ENCODE peak calls at places on chromosomes 7 and 10, in five cellular contexts. One of them, this sample, is unnamed.

GRCh38 chr10:60976687-60977086 is 32.7 kb upstream of the RHOBTB1 start:
- DNase-seq in H9: no peak
- DNase-seq in lower lobe of right lung: no peak
- DNase-seq in kidney: no peak
- DNase-seq in body of pancreas: no peak
- DNase-seq in this sample: no peak

GRCh38 chr7:128899392-128899791 is 11.1 kb downstream of the KCP start:
- DNase-seq in H9: no peak
- DNase-seq in lower lobe of right lung: no peak
- DNase-seq in kidney: no peak
- DNase-seq in body of pancreas: no peak
- DNase-seq in this sample: no peak

GRCh38 chr7:135177021-135177696 is 6.7 kb upstream of the CYREN start:
- DNase-seq in H9: peak; percentile 56
- DNase-seq in lower lobe of right lung: no peak
- DNase-seq in kidney: no peak
- DNase-seq in body of pancreas: no peak
- DNase-seq in this sample: no peak

GRCh38 chr10:32084484-32084883 is 28.3 kb upstream of the KIF5B start:
- DNase-seq in H9: no peak
- DNase-seq in lower lobe of right lung: no peak
- DNase-seq in kidney: no peak
- DNase-seq in body of pancreas: no peak
- DNase-seq in this sample: no peak

GRCh38 chr10:69657417-69657816 is 27.4 kb downstream of the FAM241B start:
- DNase-seq in H9: no peak
- DNase-seq in lower lobe of right lung: peak; percentile 19
- DNase-seq in kidney: peak; percentile 36
- DNase-seq in body of pancreas: no peak
- DNase-seq in this sample: no peak

GRCh38 chr10:74406006-74406405 is 255.0 kb downstream of the ADK start:
- DNase-seq in H9: no peak
- DNase-seq in lower lobe of right lung: no peak
- DNase-seq in kidney: no peak
- DNase-seq in body of pancreas: no peak
- DNase-seq in this sample: no peak

GRCh38 chr7:101308245-101309085 is 13.1 kb downstream of the IFT22 start:
- DNase-seq in H9: peak; percentile 91
- DNase-seq in lower lobe of right lung: peak; percentile 86
- DNase-seq in kidney: peak; percentile 88
- DNase-seq in body of pancreas: peak; percentile 94
- DNase-seq in this sample: peak; percentile 86

GRCh38 chr10:131520206-131520605 is 208.7 kb upstream of the TCERG1L start:
- DNase-seq in H9: no peak
- DNase-seq in lower lobe of right lung: no peak
- DNase-seq in kidney: no peak
- DNase-seq in body of pancreas: no peak
- DNase-seq in this sample: no peak

GRCh38 chr7:27179503-27180430 is 5.3 kb downstream of the HOXA11 start:
- DNase-seq in H9: peak; percentile 83
- DNase-seq in lower lobe of right lung: peak; percentile 76
- DNase-seq in kidney: peak; percentile 93
- DNase-seq in body of pancreas: peak; percentile 55
- DNase-seq in this sample: peak; percentile 90

GRCh38 chr7:43248961-43249807 is 136.7 kb downstream of the HECW1 start:
- DNase-seq in H9: no peak
- DNase-seq in lower lobe of right lung: peak; percentile 51
- DNase-seq in kidney: peak; percentile 48
- DNase-seq in body of pancreas: no peak
- DNase-seq in this sample: peak; percentile 61

GRCh38 chr7:66837007-66837406 is 84.0 kb upstream of the TMEM248 start:
- DNase-seq in H9: peak; percentile 83
- DNase-seq in lower lobe of right lung: peak; percentile 50
- DNase-seq in kidney: no peak
- DNase-seq in body of pancreas: no peak
- DNase-seq in this sample: peak; percentile 71

GRCh38 chr7:134619627-134620331 is 26.9 kb upstream of the BPGM start:
- DNase-seq in H9: no peak
- DNase-seq in lower lobe of right lung: no peak
- DNase-seq in kidney: no peak
- DNase-seq in body of pancreas: no peak
- DNase-seq in this sample: no peak

GRCh38 chr7:116607299-116607698 is 64.7 kb upstream of the MET start:
- DNase-seq in H9: no peak
- DNase-seq in lower lobe of right lung: no peak
- DNase-seq in kidney: no peak
- DNase-seq in body of pancreas: no peak
- DNase-seq in this sample: no peak

GRCh38 chr10:128125416-128125943 is 743 bp downstream of the MKI67 start:
- DNase-seq in H9: no peak
- DNase-seq in lower lobe of right lung: peak; percentile 50
- DNase-seq in kidney: no peak
- DNase-seq in body of pancreas: no peak
- DNase-seq in this sample: peak; percentile 65

GRCh38 chr10:110850990-110851389 is 20.7 kb upstream of the PDCD4 start:
- DNase-seq in H9: no peak
- DNase-seq in lower lobe of right lung: no peak
- DNase-seq in kidney: no peak
- DNase-seq in body of pancreas: no peak
- DNase-seq in this sample: no peak

GRCh38 chr10:126407831-126408230 is 19.6 kb upstream of the ADAM12 start:
- DNase-seq in H9: no peak
- DNase-seq in lower lobe of right lung: no peak
- DNase-seq in kidney: no peak
- DNase-seq in body of pancreas: no peak
- DNase-seq in this sample: no peak

GRCh38 chr7:27693794-27694193 is 31.1 kb upstream of the HIBADH start:
- DNase-seq in H9: no peak
- DNase-seq in lower lobe of right lung: no peak
- DNase-seq in kidney: no peak
- DNase-seq in body of pancreas: no peak
- DNase-seq in this sample: no peak

GRCh38 chr10:17125316-17125715 is 4.3 kb downstream of the CUBN start:
- DNase-seq in H9: no peak
- DNase-seq in lower lobe of right lung: no peak
- DNase-seq in kidney: no peak
- DNase-seq in body of pancreas: no peak
- DNase-seq in this sample: no peak

GRCh38 chr7:127675716-127676115 is 23.7 kb downstream of the SND1 start:
- DNase-seq in H9: no peak
- DNase-seq in lower lobe of right lung: no peak
- DNase-seq in kidney: no peak
- DNase-seq in body of pancreas: no peak
- DNase-seq in this sample: no peak

GRCh38 chr7:29811597-29811996 is 5.3 kb downstream of the WIPF3 start:
- DNase-seq in H9: no peak
- DNase-seq in lower lobe of right lung: no peak
- DNase-seq in kidney: no peak
- DNase-seq in body of pancreas: no peak
- DNase-seq in this sample: no peak

GRCh38 chr7:158728911-158729645 is 24.5 kb upstream of the NCAPG2 start:
- DNase-seq in H9: no peak
- DNase-seq in lower lobe of right lung: no peak
- DNase-seq in kidney: no peak
- DNase-seq in body of pancreas: no peak
- DNase-seq in this sample: peak; percentile 12

GRCh38 chr7:24108906-24109376 is 175.0 kb upstream of the NPY start:
- DNase-seq in H9: no peak
- DNase-seq in lower lobe of right lung: no peak
- DNase-seq in kidney: no peak
- DNase-seq in body of pancreas: no peak
- DNase-seq in this sample: no peak
- H3K4me1 ChIP-seq in H9: no peaks in the 10 kb centered on the region
- H3K4me1 ChIP-seq in lower lobe of right lung: no peaks in the 10 kb centered on the region
- H3K4me1 ChIP-seq in kidney: no peaks in the 10 kb centered on the region
- H3K4me1 ChIP-seq in body of pancreas: no peaks in the 10 kb centered on the region
- H3K4me1 ChIP-seq in this sample: no peaks in the 10 kb centered on the region

GRCh38 chr7:157293413-157293788 is 43.4 kb upstream of the DNAJB6 start:
- DNase-seq in H9: no peak
- DNase-seq in lower lobe of right lung: no peak
- DNase-seq in kidney: no peak
- DNase-seq in body of pancreas: no peak
- DNase-seq in this sample: no peak
- H3K4me1 ChIP-seq in H9: no peaks in the 10 kb centered on the region
- H3K4me1 ChIP-seq in lower lobe of right lung: no peaks in the 10 kb centered on the region
- H3K4me1 ChIP-seq in kidney: no peaks in the 10 kb centered on the region
- H3K4me1 ChIP-seq in body of pancreas: no peaks in the 10 kb centered on the region
- H3K4me1 ChIP-seq in this sample: no peaks in the 10 kb centered on the region

GRCh38 chr10:80202934-80203834 is 2.2 kb downstream of the ANXA11 start:
- DNase-seq in H9: peak; percentile 70
- DNase-seq in lower lobe of right lung: peak; percentile 67
- DNase-seq in kidney: peak; percentile 88
- DNase-seq in body of pancreas: peak; percentile 75
- DNase-seq in this sample: peak; percentile 75
- H3K4me1 ChIP-seq in H9: peaks cover 10% of the 10 kb centered on the region
- H3K4me1 ChIP-seq in lower lobe of right lung: peaks cover 74% of the 10 kb centered on the region
- H3K4me1 ChIP-seq in kidney: peaks cover 64% of the 10 kb centered on the region
- H3K4me1 ChIP-seq in body of pancreas: peaks cover 85% of the 10 kb centered on the region
- H3K4me1 ChIP-seq in this sample: peaks cover 53% of the 10 kb centered on the region

GRCh38 chr7:71559214-71559613 is 427.3 kb downstream of the GALNT17 start:
- DNase-seq in H9: no peak
- DNase-seq in lower lobe of right lung: no peak
- DNase-seq in kidney: no peak
- DNase-seq in body of pancreas: no peak
- DNase-seq in this sample: no peak

GRCh38 chr7:71566376-71566775 is 434.4 kb downstream of the GALNT17 start:
- DNase-seq in H9: no peak
- DNase-seq in lower lobe of right lung: no peak
- DNase-seq in kidney: no peak
- DNase-seq in body of pancreas: no peak
- DNase-seq in this sample: no peak

GRCh38 chr7:71558806-71559205 is 426.9 kb downstream of the GALNT17 start:
- DNase-seq in H9: no peak
- DNase-seq in lower lobe of right lung: no peak
- DNase-seq in kidney: no peak
- DNase-seq in body of pancreas: no peak
- DNase-seq in this sample: no peak

GRCh38 chr7:71566991-71567390 is 435.0 kb downstream of the GALNT17 start:
- DNase-seq in H9: no peak
- DNase-seq in lower lobe of right lung: no peak
- DNase-seq in kidney: no peak
- DNase-seq in body of pancreas: no peak
- DNase-seq in this sample: no peak

GRCh38 chr7:71563276-71563675 is 431.3 kb downstream of the GALNT17 start:
- DNase-seq in H9: no peak
- DNase-seq in lower lobe of right lung: no peak
- DNase-seq in kidney: no peak
- DNase-seq in body of pancreas: no peak
- DNase-seq in this sample: no peak
- H3K4me1 ChIP-seq in H9: peaks cover 2% of the 10 kb centered on the region
- H3K4me1 ChIP-seq in lower lobe of right lung: no peaks in the 10 kb centered on the region
- H3K4me1 ChIP-seq in kidney: no peaks in the 10 kb centered on the region
- H3K4me1 ChIP-seq in body of pancreas: no peaks in the 10 kb centered on the region
- H3K4me1 ChIP-seq in this sample: no peaks in the 10 kb centered on the region

GRCh38 chr10:77080361-77081027 is 557.1 kb downstream of the KCNMA1 start:
- DNase-seq in H9: no peak
- DNase-seq in lower lobe of right lung: no peak
- DNase-seq in kidney: no peak
- DNase-seq in body of pancreas: no peak
- DNase-seq in this sample: no peak
- H3K4me1 ChIP-seq in H9: peaks cover 12% of the 10 kb centered on the region
- H3K4me1 ChIP-seq in lower lobe of right lung: peaks cover 10% of the 10 kb centered on the region
- H3K4me1 ChIP-seq in kidney: no peaks in the 10 kb centered on the region
- H3K4me1 ChIP-seq in body of pancreas: no peaks in the 10 kb centered on the region
- H3K4me1 ChIP-seq in this sample: no peaks in the 10 kb centered on the region

GRCh38 chr7:31418928-31419327 is 78.4 kb upstream of the NEUROD6 start:
- DNase-seq in H9: no peak
- DNase-seq in lower lobe of right lung: no peak
- DNase-seq in kidney: no peak
- DNase-seq in body of pancreas: no peak
- DNase-seq in this sample: no peak

GRCh38 chr7:31423994-31424393 is 83.5 kb upstream of the NEUROD6 start:
- DNase-seq in H9: no peak
- DNase-seq in lower lobe of right lung: no peak
- DNase-seq in kidney: no peak
- DNase-seq in body of pancreas: no peak
- DNase-seq in this sample: no peak

GRCh38 chr7:31416381-31416780 is 75.9 kb upstream of the NEUROD6 start:
- DNase-seq in H9: no peak
- DNase-seq in lower lobe of right lung: no peak
- DNase-seq in kidney: no peak
- DNase-seq in body of pancreas: no peak
- DNase-seq in this sample: no peak

DNA sequence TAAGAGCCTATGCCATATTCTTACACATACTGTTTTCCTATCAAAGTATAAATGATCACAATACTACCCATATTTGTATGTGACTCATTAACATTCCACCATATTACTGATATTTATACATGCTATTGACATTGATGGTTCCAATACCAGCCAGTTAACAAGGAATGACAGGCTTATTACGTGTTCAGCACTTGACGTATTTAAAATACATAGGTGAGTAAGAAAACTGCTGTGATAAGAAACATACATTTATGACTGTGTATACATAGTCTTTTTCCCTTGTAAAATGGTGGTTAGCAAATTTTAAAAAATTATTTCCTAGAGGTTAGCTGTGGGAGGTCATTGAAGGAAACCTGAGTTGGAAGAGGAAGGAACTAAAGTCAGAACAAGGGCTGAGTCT is 81.1 kb upstream of the NEUROD6 start:
- DNase-seq in H9: no peak
- DNase-seq in lower lobe of right lung: no peak
- DNase-seq in kidney: no peak
- DNase-seq in body of pancreas: no peak
- DNase-seq in this sample: no peak
- H3K4me1 ChIP-seq in H9: no peaks in the 10 kb centered on the region
- H3K4me1 ChIP-seq in lower lobe of right lung: no peaks in the 10 kb centered on the region
- H3K4me1 ChIP-seq in kidney: no peaks in the 10 kb centered on the region
- H3K4me1 ChIP-seq in body of pancreas: no peaks in the 10 kb centered on the region
- H3K4me1 ChIP-seq in this sample: no peaks in the 10 kb centered on the region

DNA sequence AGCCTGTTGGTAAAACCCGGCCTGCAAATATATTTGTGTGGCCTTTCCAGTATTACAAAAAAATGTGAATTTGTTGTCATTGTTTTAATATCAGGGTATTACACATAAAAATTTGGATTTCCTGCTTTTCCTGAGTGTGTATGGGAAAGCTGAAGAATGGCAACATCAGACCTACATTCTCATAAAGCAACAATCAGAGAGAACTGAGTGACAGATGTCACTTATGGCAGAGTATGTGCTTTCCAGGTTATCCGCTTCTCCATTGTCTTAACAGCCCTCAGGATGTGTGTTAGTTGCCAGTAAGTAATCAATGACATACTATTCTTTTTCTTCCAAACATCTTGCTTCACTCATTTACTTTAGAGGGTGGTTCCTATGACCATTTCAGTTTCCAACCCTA is 7.3 kb downstream of the SYPL1 start:
- DNase-seq in H9: no peak
- DNase-seq in lower lobe of right lung: no peak
- DNase-seq in kidney: no peak
- DNase-seq in body of pancreas: no peak
- DNase-seq in this sample: no peak
- H3K4me1 ChIP-seq in H9: peaks cover 4% of the 10 kb centered on the region
- H3K4me1 ChIP-seq in lower lobe of right lung: peaks cover 33% of the 10 kb centered on the region
- H3K4me1 ChIP-seq in kidney: peaks cover 12% of the 10 kb centered on the region
- H3K4me1 ChIP-seq in body of pancreas: peaks cover 39% of the 10 kb centered on the region
- H3K4me1 ChIP-seq in this sample: peaks cover 11% of the 10 kb centered on the region

GRCh38 chr10:77546048-77546447 is 91.6 kb downstream of the KCNMA1 start:
- DNase-seq in H9: no peak
- DNase-seq in lower lobe of right lung: no peak
- DNase-seq in kidney: no peak
- DNase-seq in body of pancreas: no peak
- DNase-seq in this sample: no peak
- H3K4me1 ChIP-seq in H9: no peaks in the 10 kb centered on the region
- H3K4me1 ChIP-seq in lower lobe of right lung: peaks cover 11% of the 10 kb centered on the region
- H3K4me1 ChIP-seq in kidney: no peaks in the 10 kb centered on the region
- H3K4me1 ChIP-seq in body of pancreas: no peaks in the 10 kb centered on the region
- H3K4me1 ChIP-seq in this sample: no peaks in the 10 kb centered on the region

This sample was measured in colonic mucosa.